ENCODE peak calls at places on chromosomes 16 and 17, in six cellular contexts. Z is IMR-90, B is mesendoderm, P is H1, C is mesenchymal stem cell, M is trophoblast cell. N is an unnamed sample.

GRCh38 chr17:82246040-82246364 is 17.2 kb downstream of the SLC16A3 start:
- DNase-seq in P (no peak), M (no peak), C (no peak), Z (no peak), B (no peak), N (no peak)

GRCh38 chr17:38358586-38359513 is 7.2 kb downstream of the SOCS7 start:
- DNase-seq in P (no peak), C (no peak), Z (no peak), B (no peak), M (no peak), N (no peak)

GRCh38 chr16:25065899-25066298 is 45.6 kb upstream of the LCMT1 start:
- DNase-seq in M (peak), Z (no peak), C (no peak), B (peak), P (no peak), N (no peak)

GRCh38 chr17:60321336-60322055 is 70.4 kb downstream of the USP32 start:
- DNase-seq in B (no peak), M (peak), Z (no peak), C (no peak), P (no peak), N (no peak)

GRCh38 chr16:66903544-66904427 is 14.9 kb downstream of the CDH16 start:
- DNase-seq in P (no peak), M (no peak), B (no peak), Z (no peak), C (no peak), N (no peak)

GRCh38 chr17:3636908-3637373 is 381 bp downstream of the CTNS start:
- DNase-seq in P (no peak), B (peak), M (no peak), C (peak), Z (no peak), N (no peak)

GRCh38 chr17:68378202-68379149 is 78.8 kb downstream of the WIPI1 start:
- DNase-seq in P (no peak), B (peak), M (peak), Z (peak), C (peak), N (no peak)

GRCh38 chr17:37671813-37672544 is 28.7 kb upstream of the DDX52 start:
- DNase-seq in P (no peak), C (peak), Z (peak), B (no peak), M (peak), N (no peak)

GRCh38 chr16:11093578-11094074 is 149.3 kb downstream of the CLEC16A start:
- DNase-seq in B (no peak), C (no peak), Z (no peak), P (no peak), M (no peak), N (no peak)

GRCh38 chr16:89727406-89728120 is 6.2 kb downstream of the ZNF276 start:
- DNase-seq in C (no peak), P (no peak), B (peak), Z (no peak), M (no peak), N (no peak)

GRCh38 chr16:19933740-19934139 is 49.1 kb upstream of the GPRC5B start:
- DNase-seq in P (no peak), C (no peak), Z (no peak), M (no peak), B (no peak), N (no peak)

GRCh38 chr17:57574040-57574513 is 171.0 kb downstream of the CCDC182 start:
- DNase-seq in C (no peak), P (no peak), Z (peak), M (no peak), B (no peak), N (no peak)

GRCh38 chr16:27704252-27704651 is 154.3 kb downstream of the KATNIP start:
- DNase-seq in Z (no peak), C (no peak), B (no peak), P (no peak), M (no peak), N (no peak)

GRCh38 chr16:79008036-79008868 is 592.3 kb downstream of the MAF start:
- DNase-seq in Z (no peak), C (peak), B (peak), M (no peak), P (no peak), N (no peak)

GRCh38 chr16:56388209-56388608 is 37.1 kb downstream of the AMFR start:
- DNase-seq in C (peak), Z (peak), M (peak), B (no peak), P (no peak), N (no peak)

GRCh38 chr16:73028721-73029361 is 19.1 kb downstream of the ZFHX3 start:
- DNase-seq in M (no peak), Z (no peak), P (no peak), C (no peak), B (peak), N (no peak)

GRCh38 chr17:72383053-72383847 is 262.4 kb downstream of the SOX9 start:
- DNase-seq in M (no peak), B (peak), P (no peak), Z (no peak), C (no peak), N (no peak)

GRCh38 chr16:18958621-18959578 is 24.8 kb upstream of the TMC7 start:
- DNase-seq in P (no peak), M (peak), B (no peak), Z (peak), C (peak), N (no peak)

GRCh38 chr17:81576621-81577277 is 24.6 kb upstream of the FAAP100 start:
- DNase-seq in P (no peak), Z (peak), B (no peak), C (peak), M (peak), N (no peak)

GRCh38 chr17:47676199-47676472 is 17.8 kb upstream of the TBKBP1 start:
- DNase-seq in B (no peak), C (no peak), M (no peak), P (no peak), Z (no peak), N (no peak)

GRCh38 chr17:40283662-40284061 is 4.0 kb upstream of the CDC6 start:
- DNase-seq in P (no peak), M (peak), C (peak), B (no peak), Z (peak), N (no peak)

DNA sequence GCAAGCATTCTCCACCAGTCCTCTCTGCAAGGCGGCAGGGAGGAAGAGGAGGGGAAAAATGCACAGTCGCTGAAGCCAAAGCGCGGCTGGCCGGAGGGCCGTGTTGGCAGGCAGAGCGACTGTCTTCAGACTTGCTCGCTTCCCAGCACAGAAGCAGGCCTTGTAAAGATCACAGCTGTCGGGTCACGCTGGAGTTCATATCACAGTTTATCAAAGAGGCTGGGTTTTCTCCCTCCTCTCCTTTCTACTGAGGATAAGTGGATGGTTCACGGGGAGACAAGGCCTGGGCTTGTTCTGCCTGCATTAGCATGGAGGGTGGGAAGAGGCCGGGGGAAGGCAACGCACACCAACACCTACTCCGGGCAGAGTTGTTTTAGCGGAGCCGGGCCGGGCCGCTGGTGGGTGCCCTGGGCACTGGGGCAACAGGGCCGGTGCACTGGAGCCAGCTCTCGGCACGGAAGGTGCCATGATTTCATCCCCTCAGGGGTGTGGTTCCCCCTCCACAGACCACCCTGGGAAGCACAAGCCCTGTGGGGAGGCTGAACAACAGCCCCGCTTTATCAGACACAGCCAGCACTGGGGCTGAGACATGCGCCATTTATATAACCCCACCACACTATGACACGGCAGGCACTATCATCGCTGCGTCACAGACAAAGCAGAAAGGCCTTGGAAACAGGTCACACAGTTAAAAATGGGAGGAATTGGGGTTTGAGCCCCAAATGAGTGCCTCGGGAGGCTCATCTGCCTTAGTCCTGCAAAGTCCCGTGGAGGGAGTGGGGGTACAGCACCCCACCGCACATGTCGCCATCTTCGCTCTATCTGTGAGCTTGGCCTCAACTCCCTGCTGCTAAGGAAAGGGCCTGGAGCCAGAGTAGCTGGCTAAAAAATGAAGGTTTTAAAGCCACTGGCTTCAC is 40.3 kb upstream of the MTSS2 start:
- DNase-seq in M (no peak), P (no peak), B (no peak), Z (peak), C (no peak), N (no peak)
- H3K4me3 ChIP-seq in M (no peak), P (no peak), B (no peak), Z (no peak), C (no peak), N (no peak)

GRCh38 chr17:63827002-63827800 is at the start of the genes FTSJ3 and PSMC5:
- DNase-seq in M (peak), B (peak), P (peak), Z (peak), C (peak), N (peak)
- H2BK5ac ChIP-seq in M (peak), B (peak), P (peak), Z (peak), C (peak), N (peak)

GRCh38 chr16:30774367-30775130 is 12.4 kb downstream of the RNF40 start:
- DNase-seq in C (no peak), Z (no peak), M (peak), P (no peak), B (peak), N (no peak)

GRCh38 chr16:30777591-30778297 is 9.3 kb downstream of the ZNF629 start:
- DNase-seq in M (no peak), C (no peak), P (no peak), B (no peak), Z (no peak), N (no peak)

GRCh38 chr16:30773826-30774225 is 11.7 kb downstream of the RNF40 start:
- DNase-seq in C (no peak), P (no peak), M (no peak), B (no peak), Z (no peak), N (no peak)

GRCh38 chr16:30775131-30775380 is 11.9 kb downstream of the ZNF629 start:
- DNase-seq in C (no peak), B (no peak), P (no peak), Z (no peak), M (no peak), N (no peak)

DNA sequence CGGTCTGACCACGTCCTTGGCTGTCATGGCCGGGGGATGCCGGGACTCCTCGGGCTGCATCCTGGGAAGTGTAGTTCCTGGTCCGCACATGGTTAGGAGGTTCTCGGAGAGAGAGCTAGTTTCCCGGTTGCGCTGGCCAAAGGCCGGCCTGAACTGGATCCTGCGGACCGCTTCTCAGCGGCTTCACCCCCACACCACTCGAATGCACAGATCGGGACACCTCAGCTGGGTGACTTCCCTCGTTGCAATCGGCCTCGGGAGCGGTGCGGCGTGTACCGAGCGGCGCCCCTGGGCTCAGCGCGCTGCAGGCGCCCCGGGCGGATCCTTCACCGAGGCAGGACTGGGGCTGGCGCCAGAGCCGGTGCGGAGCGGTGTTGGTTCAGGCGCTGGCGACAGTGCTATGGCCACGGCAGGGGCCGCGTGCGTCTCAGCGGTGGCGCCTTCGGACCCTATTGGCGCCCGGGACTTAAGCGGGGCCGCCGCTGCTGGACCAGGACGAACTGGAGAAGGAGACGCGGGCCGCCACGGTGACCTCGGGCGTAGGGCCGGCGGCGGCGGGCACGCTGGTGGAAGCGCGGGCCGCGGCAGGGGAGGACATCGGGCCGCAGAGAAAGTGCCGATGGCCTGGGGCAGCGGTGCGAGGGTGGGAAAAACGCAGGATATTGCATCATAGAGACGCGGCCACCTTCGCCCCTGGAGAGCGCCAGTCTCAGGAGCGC is 11.5 kb downstream of the ZNF629 start:
- DNase-seq in P (peak), C (peak), B (peak), M (peak), Z (peak), N (peak)
- H3K4me3 ChIP-seq in P (peak), C (peak), B (peak), M (peak), Z (peak), N (peak)

GRCh38 chr17:75594499-75595283 is 7.1 kb downstream of the MYO15B start:
- DNase-seq in P (no peak), C (no peak), B (no peak), Z (no peak), M (peak), N (no peak)
- H2BK5ac ChIP-seq in P (no peak), C (no peak), B (no peak), Z (no peak), M (no peak), N (peak)

DNA sequence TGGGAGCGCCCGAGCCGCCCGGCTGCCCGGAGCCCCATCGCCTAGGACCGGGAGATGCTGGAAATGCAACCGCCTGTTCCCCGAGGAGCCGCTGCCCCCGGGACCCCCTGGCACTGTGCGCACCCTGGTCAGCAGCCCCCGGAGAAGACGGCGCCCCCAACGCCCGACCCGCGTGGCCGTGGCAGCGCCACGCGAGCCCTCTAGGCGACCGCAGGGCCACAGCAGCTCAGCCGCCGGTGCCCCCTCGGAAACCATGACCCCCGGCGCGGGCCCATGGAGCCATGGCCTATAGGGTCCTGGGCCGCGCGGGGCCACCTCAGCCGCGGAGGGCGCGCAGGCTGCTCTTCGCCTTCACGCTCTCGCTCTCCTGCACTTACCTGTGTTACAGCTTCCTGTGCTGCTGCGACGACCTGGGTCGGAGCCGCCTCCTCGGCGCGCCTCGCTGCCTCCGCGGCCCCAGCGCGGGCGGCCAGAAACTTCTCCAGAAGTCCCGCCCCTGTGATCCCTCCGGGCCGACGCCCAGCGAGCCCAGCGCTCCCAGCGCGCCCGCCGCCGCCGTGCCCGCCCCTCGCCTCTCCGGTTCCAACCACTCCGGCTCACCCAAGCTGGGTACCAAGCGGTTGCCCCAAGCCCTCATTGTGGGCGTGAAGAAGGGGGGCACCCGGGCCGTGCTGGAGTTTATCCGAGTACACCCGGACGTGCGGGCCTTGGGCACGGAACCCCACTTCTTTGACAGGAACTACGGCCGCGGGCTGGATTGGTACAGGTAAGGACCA is 556 bp downstream of the HS3ST2 start:
- DNase-seq in M (no peak), Z (no peak), C (no peak), B (peak), P (peak), N (peak)
- H3K4me3 ChIP-seq in M (no peak), Z (no peak), C (no peak), B (no peak), P (peak), N (no peak)

GRCh38 chr17:28318759-28319660 is at the start of gene TMEM97:
- DNase-seq in M (peak), P (peak), B (peak), Z (peak), C (peak), N (peak)
- H2BK5ac ChIP-seq in M (peak), P (peak), B (peak), Z (no peak), C (no peak), N (peak)

GRCh38 chr17:15944720-15945492 is at the start of gene ADORA2B:
- DNase-seq in Z (peak), M (peak), P (no peak), C (peak), B (peak), N (peak)

GRCh38 chr17:15947331-15947730 is 2.4 kb downstream of the ADORA2B start:
- DNase-seq in C (peak), P (no peak), M (no peak), B (no peak), Z (peak), N (no peak)

GRCh38 chr17:15943971-15944719 is 785 bp upstream of the ADORA2B start:
- DNase-seq in Z (no peak), C (peak), B (no peak), M (peak), P (no peak), N (no peak)

GRCh38 chr17:15946611-15947120 is 1.7 kb downstream of the ADORA2B start:
- DNase-seq in B (no peak), M (no peak), P (no peak), Z (no peak), C (peak), N (no peak)

GRCh38 chr17:15945493-15946209 is 721 bp downstream of the ADORA2B start:
- DNase-seq in M (no peak), Z (peak), P (no peak), C (peak), B (no peak), N (no peak)
- H3K4me3 ChIP-seq in M (peak), Z (peak), P (peak), C (peak), B (peak), N (peak)